ENCODE peak calls at places on chromosomes 16 and 17, in eight cellular contexts. One of them, this sample, is unnamed.
A peak's percentile ranks its signal among the peaks of the same experiment; 100 is the strongest.

GRCh38 chr17:61397086-61397842 is 2.4 kb upstream of the TBX2 start:
- DNase-seq in nephron progenitor cell: peak; percentile 73
- DNase-seq in activated CD8-positive, alpha-beta T cell treated with anti-CD3 and anti-CD28 coated beads for 36 hours: no peak
- DNase-seq in colonic mucosa: no peak
- DNase-seq in breast epithelium: no peak
- DNase-seq in pancreas: no peak
- DNase-seq in germinal center: no peak
- DNase-seq in CD8-positive, alpha-beta memory T cell: no peak
- DNase-seq in this sample: no peak

GRCh38 chr16:27369806-27370205 is 32.2 kb upstream of the IL21R start:
- DNase-seq in activated CD8-positive, alpha-beta T cell treated with anti-CD3 and anti-CD28 coated beads for 36 hours: no peak
- DNase-seq in germinal center: no peak
- DNase-seq in pancreas: no peak
- DNase-seq in colonic mucosa: no peak
- DNase-seq in nephron progenitor cell: no peak
- DNase-seq in CD8-positive, alpha-beta memory T cell: no peak
- DNase-seq in breast epithelium: no peak
- DNase-seq in this sample: no peak

GRCh38 chr16:27241658-27242057 is 26.9 kb downstream of the NSMCE1 start:
- DNase-seq in colonic mucosa: no peak
- DNase-seq in pancreas: no peak
- DNase-seq in activated CD8-positive, alpha-beta T cell treated with anti-CD3 and anti-CD28 coated beads for 36 hours: no peak
- DNase-seq in nephron progenitor cell: no peak
- DNase-seq in germinal center: no peak
- DNase-seq in breast epithelium: no peak
- DNase-seq in CD8-positive, alpha-beta memory T cell: no peak
- DNase-seq in this sample: no peak

GRCh38 chr16:86598607-86599318 is 20.4 kb downstream of the FOXL1 start:
- DNase-seq in pancreas: no peak
- DNase-seq in breast epithelium: no peak
- DNase-seq in CD8-positive, alpha-beta memory T cell: no peak
- DNase-seq in colonic mucosa: no peak
- DNase-seq in germinal center: no peak
- DNase-seq in nephron progenitor cell: no peak
- DNase-seq in activated CD8-positive, alpha-beta T cell treated with anti-CD3 and anti-CD28 coated beads for 36 hours: no peak
- DNase-seq in this sample: no peak

GRCh38 chr16:35636831-35637230 is 2177.4 kb downstream of the TP53TG3F start:
- DNase-seq in colonic mucosa: no peak
- DNase-seq in pancreas: no peak
- DNase-seq in germinal center: no peak
- DNase-seq in CD8-positive, alpha-beta memory T cell: no peak
- DNase-seq in nephron progenitor cell: no peak
- DNase-seq in activated CD8-positive, alpha-beta T cell treated with anti-CD3 and anti-CD28 coated beads for 36 hours: no peak
- DNase-seq in breast epithelium: no peak
- DNase-seq in this sample: no peak

GRCh38 chr17:7004398-7005253 is 7.8 kb upstream of the RNASEK start:
- DNase-seq in CD8-positive, alpha-beta memory T cell: no peak
- DNase-seq in colonic mucosa: peak; percentile 36
- DNase-seq in activated CD8-positive, alpha-beta T cell treated with anti-CD3 and anti-CD28 coated beads for 36 hours: peak; percentile 52
- DNase-seq in pancreas: peak; percentile 43
- DNase-seq in germinal center: peak; percentile 71
- DNase-seq in breast epithelium: no peak
- DNase-seq in nephron progenitor cell: no peak
- DNase-seq in this sample: peak; percentile 71

GRCh38 chr16:10824111-10824893 is 5.7 kb upstream of the TVP23A start:
- DNase-seq in pancreas: peak; percentile 95
- DNase-seq in activated CD8-positive, alpha-beta T cell treated with anti-CD3 and anti-CD28 coated beads for 36 hours: no peak
- DNase-seq in CD8-positive, alpha-beta memory T cell: no peak
- DNase-seq in germinal center: no peak
- DNase-seq in breast epithelium: no peak
- DNase-seq in colonic mucosa: no peak
- DNase-seq in nephron progenitor cell: no peak
- DNase-seq in this sample: no peak

GRCh38 chr17:78546476-78546875 is 30.7 kb downstream of the DNAH17 start:
- DNase-seq in colonic mucosa: no peak
- DNase-seq in pancreas: peak; percentile 16
- DNase-seq in CD8-positive, alpha-beta memory T cell: no peak
- DNase-seq in germinal center: no peak
- DNase-seq in activated CD8-positive, alpha-beta T cell treated with anti-CD3 and anti-CD28 coated beads for 36 hours: no peak
- DNase-seq in nephron progenitor cell: no peak
- DNase-seq in breast epithelium: no peak
- DNase-seq in this sample: no peak

GRCh38 chr16:86093801-86094750 is 195.1 kb downstream of the IRF8 start:
- DNase-seq in germinal center: no peak
- DNase-seq in nephron progenitor cell: no peak
- DNase-seq in colonic mucosa: no peak
- DNase-seq in breast epithelium: no peak
- DNase-seq in pancreas: no peak
- DNase-seq in activated CD8-positive, alpha-beta T cell treated with anti-CD3 and anti-CD28 coated beads for 36 hours: no peak
- DNase-seq in CD8-positive, alpha-beta memory T cell: no peak
- DNase-seq in this sample: no peak

GRCh38 chr17:56319531-56319930 is 166.3 kb downstream of the ANKFN1 start:
- DNase-seq in pancreas: no peak
- DNase-seq in colonic mucosa: no peak
- DNase-seq in CD8-positive, alpha-beta memory T cell: no peak
- DNase-seq in germinal center: peak; percentile 12
- DNase-seq in activated CD8-positive, alpha-beta T cell treated with anti-CD3 and anti-CD28 coated beads for 36 hours: no peak
- DNase-seq in nephron progenitor cell: no peak
- DNase-seq in breast epithelium: no peak
- DNase-seq in this sample: no peak

GRCh38 chr17:17041571-17042380 is 481 bp upstream of the MPRIP start:
- DNase-seq in germinal center: peak; percentile 99
- DNase-seq in breast epithelium: peak; percentile 98
- DNase-seq in pancreas: peak; percentile 99
- DNase-seq in CD8-positive, alpha-beta memory T cell: peak; percentile 97
- DNase-seq in colonic mucosa: peak; percentile 99
- DNase-seq in activated CD8-positive, alpha-beta T cell treated with anti-CD3 and anti-CD28 coated beads for 36 hours: peak; percentile 99
- DNase-seq in nephron progenitor cell: peak; percentile 99
- DNase-seq in this sample: peak; percentile 93

GRCh38 chr17:62703269-62703775 is 75.9 kb downstream of the MRC2 start:
- DNase-seq in CD8-positive, alpha-beta memory T cell: no peak
- DNase-seq in breast epithelium: peak; percentile 57
- DNase-seq in nephron progenitor cell: no peak
- DNase-seq in germinal center: no peak
- DNase-seq in pancreas: peak; percentile 51
- DNase-seq in colonic mucosa: no peak
- DNase-seq in activated CD8-positive, alpha-beta T cell treated with anti-CD3 and anti-CD28 coated beads for 36 hours: peak; percentile 54
- DNase-seq in this sample: no peak

GRCh38 chr17:74212913-74213791 is at the start of gene TTYH2:
- DNase-seq in colonic mucosa: peak; percentile 90
- DNase-seq in germinal center: peak; percentile 81
- DNase-seq in activated CD8-positive, alpha-beta T cell treated with anti-CD3 and anti-CD28 coated beads for 36 hours: peak; percentile 65
- DNase-seq in nephron progenitor cell: peak; percentile 89
- DNase-seq in pancreas: peak; percentile 91
- DNase-seq in CD8-positive, alpha-beta memory T cell: peak; percentile 72
- DNase-seq in breast epithelium: peak; percentile 85
- DNase-seq in this sample: peak; percentile 68

GRCh38 chr16:85910073-85910853 is 11.3 kb downstream of the IRF8 start:
- DNase-seq in breast epithelium: no peak
- DNase-seq in nephron progenitor cell: no peak
- DNase-seq in colonic mucosa: no peak
- DNase-seq in CD8-positive, alpha-beta memory T cell: no peak
- DNase-seq in germinal center: peak; percentile 78
- DNase-seq in pancreas: no peak
- DNase-seq in activated CD8-positive, alpha-beta T cell treated with anti-CD3 and anti-CD28 coated beads for 36 hours: no peak
- DNase-seq in this sample: no peak

GRCh38 chr17:13981881-13982280 is 87.4 kb upstream of the COX10 start:
- DNase-seq in colonic mucosa: no peak
- DNase-seq in nephron progenitor cell: no peak
- DNase-seq in pancreas: no peak
- DNase-seq in activated CD8-positive, alpha-beta T cell treated with anti-CD3 and anti-CD28 coated beads for 36 hours: no peak
- DNase-seq in CD8-positive, alpha-beta memory T cell: no peak
- DNase-seq in breast epithelium: no peak
- DNase-seq in germinal center: no peak
- DNase-seq in this sample: no peak

GRCh38 chr17:49935526-49936210 is 33.3 kb upstream of the DLX4 start:
- DNase-seq in pancreas: no peak
- DNase-seq in nephron progenitor cell: no peak
- DNase-seq in activated CD8-positive, alpha-beta T cell treated with anti-CD3 and anti-CD28 coated beads for 36 hours: no peak
- DNase-seq in colonic mucosa: no peak
- DNase-seq in germinal center: no peak
- DNase-seq in breast epithelium: no peak
- DNase-seq in CD8-positive, alpha-beta memory T cell: no peak
- DNase-seq in this sample: no peak

GRCh38 chr17:47611372-47612350 is 38.1 kb upstream of the KPNB1 start:
- DNase-seq in CD8-positive, alpha-beta memory T cell: no peak
- DNase-seq in activated CD8-positive, alpha-beta T cell treated with anti-CD3 and anti-CD28 coated beads for 36 hours: no peak
- DNase-seq in germinal center: no peak
- DNase-seq in colonic mucosa: no peak
- DNase-seq in breast epithelium: no peak
- DNase-seq in pancreas: no peak
- DNase-seq in nephron progenitor cell: no peak
- DNase-seq in this sample: no peak

GRCh38 chr16:89015271-89015859 is 38.4 kb upstream of the CBFA2T3 start:
- DNase-seq in germinal center: no peak
- DNase-seq in nephron progenitor cell: no peak
- DNase-seq in colonic mucosa: no peak
- DNase-seq in breast epithelium: no peak
- DNase-seq in CD8-positive, alpha-beta memory T cell: no peak
- DNase-seq in activated CD8-positive, alpha-beta T cell treated with anti-CD3 and anti-CD28 coated beads for 36 hours: no peak
- DNase-seq in pancreas: no peak
- DNase-seq in this sample: no peak

GRCh38 chr17:51997723-51998122 is 160.8 kb downstream of the CA10 start:
- DNase-seq in germinal center: no peak
- DNase-seq in nephron progenitor cell: no peak
- DNase-seq in CD8-positive, alpha-beta memory T cell: no peak
- DNase-seq in breast epithelium: no peak
- DNase-seq in colonic mucosa: no peak
- DNase-seq in pancreas: no peak
- DNase-seq in activated CD8-positive, alpha-beta T cell treated with anti-CD3 and anti-CD28 coated beads for 36 hours: no peak
- DNase-seq in this sample: no peak

GRCh38 chr17:5762191-5762590 is 177.9 kb upstream of the NLRP1 start:
- DNase-seq in activated CD8-positive, alpha-beta T cell treated with anti-CD3 and anti-CD28 coated beads for 36 hours: no peak
- DNase-seq in breast epithelium: no peak
- DNase-seq in nephron progenitor cell: no peak
- DNase-seq in pancreas: no peak
- DNase-seq in CD8-positive, alpha-beta memory T cell: no peak
- DNase-seq in germinal center: no peak
- DNase-seq in colonic mucosa: no peak
- DNase-seq in this sample: no peak

GRCh38 chr16:31135535-31136286 is at the start of gene PRSS8:
- DNase-seq in CD8-positive, alpha-beta memory T cell: no peak
- DNase-seq in pancreas: peak; percentile 94
- DNase-seq in colonic mucosa: peak; percentile 97
- DNase-seq in nephron progenitor cell: peak; percentile 62
- DNase-seq in breast epithelium: peak; percentile 90
- DNase-seq in germinal center: no peak
- DNase-seq in activated CD8-positive, alpha-beta T cell treated with anti-CD3 and anti-CD28 coated beads for 36 hours: peak; percentile 10
- DNase-seq in this sample: no peak

GRCh38 chr17:57352658-57353057 is 96.3 kb downstream of the MSI2 start:
- DNase-seq in activated CD8-positive, alpha-beta T cell treated with anti-CD3 and anti-CD28 coated beads for 36 hours: no peak
- DNase-seq in germinal center: no peak
- DNase-seq in nephron progenitor cell: no peak
- DNase-seq in breast epithelium: no peak
- DNase-seq in CD8-positive, alpha-beta memory T cell: no peak
- DNase-seq in colonic mucosa: no peak
- DNase-seq in pancreas: no peak
- DNase-seq in this sample: no peak

GRCh38 chr17:66313995-66314659 is 11.7 kb downstream of the PRKCA start:
- DNase-seq in activated CD8-positive, alpha-beta T cell treated with anti-CD3 and anti-CD28 coated beads for 36 hours: peak; percentile 78
- DNase-seq in CD8-positive, alpha-beta memory T cell: no peak
- DNase-seq in colonic mucosa: no peak
- DNase-seq in nephron progenitor cell: no peak
- DNase-seq in germinal center: no peak
- DNase-seq in breast epithelium: no peak
- DNase-seq in pancreas: no peak
- DNase-seq in this sample: no peak